ENCODE peak calls at places on chromosome 17, in five cellular contexts. One of them, this sample, is unnamed. For H3K4me1, the result is how much of the 10 kb centered on the place peaks cover.

GRCh38 chr17:82236142-82236971 is 7.5 kb downstream of the SLC16A3 start:
- DNase-seq in GM23338: peak
- DNase-seq in upper lobe of right lung: peak
- DNase-seq in tibial artery: peak
- DNase-seq in MM.1S: peak
- DNase-seq in this sample: no peak

GRCh38 chr17:76081295-76082210 is 2.6 kb downstream of the ZACN start:
- DNase-seq in GM23338: peak
- DNase-seq in MM.1S: no peak
- DNase-seq in upper lobe of right lung: peak
- DNase-seq in tibial artery: no peak
- DNase-seq in this sample: no peak

GRCh38 chr17:79627766-79628690 is 17.2 kb upstream of the RBFOX3 start:
- DNase-seq in GM23338: no peak
- DNase-seq in MM.1S: no peak
- DNase-seq in upper lobe of right lung: peak
- DNase-seq in tibial artery: peak
- DNase-seq in this sample: peak

GRCh38 chr17:28763804-28764266 is 20.0 kb downstream of the TRAF4 start:
- DNase-seq in upper lobe of right lung: no peak
- DNase-seq in GM23338: peak
- DNase-seq in tibial artery: peak
- DNase-seq in MM.1S: peak
- DNase-seq in this sample: no peak

GRCh38 chr17:5640726-5641125 is 56.4 kb upstream of the NLRP1 start:
- DNase-seq in upper lobe of right lung: no peak
- DNase-seq in MM.1S: no peak
- DNase-seq in tibial artery: no peak
- DNase-seq in GM23338: no peak
- DNase-seq in this sample: no peak

GRCh38 chr17:11506635-11507034 is 91.6 kb upstream of the DNAH9 start:
- DNase-seq in GM23338: peak
- DNase-seq in tibial artery: no peak
- DNase-seq in upper lobe of right lung: no peak
- DNase-seq in MM.1S: peak
- DNase-seq in this sample: no peak

GRCh38 chr17:57284984-57285646 is 28.8 kb downstream of the MSI2 start:
- DNase-seq in MM.1S: peak
- DNase-seq in tibial artery: no peak
- DNase-seq in upper lobe of right lung: no peak
- DNase-seq in GM23338: peak
- DNase-seq in this sample: no peak

GRCh38 chr17:692116-692515 is 22.5 kb downstream of the VPS53 start:
- DNase-seq in MM.1S: no peak
- DNase-seq in GM23338: no peak
- DNase-seq in tibial artery: no peak
- DNase-seq in upper lobe of right lung: no peak
- DNase-seq in this sample: no peak

GRCh38 chr17:38418693-38419507 is 9.4 kb upstream of the ARHGAP23 start:
- DNase-seq in GM23338: peak
- DNase-seq in tibial artery: no peak
- DNase-seq in MM.1S: no peak
- DNase-seq in upper lobe of right lung: no peak
- DNase-seq in this sample: no peak

GRCh38 chr17:59387351-59388069 is 56.1 kb downstream of the YPEL2 start:
- DNase-seq in GM23338: no peak
- DNase-seq in upper lobe of right lung: no peak
- DNase-seq in tibial artery: no peak
- DNase-seq in MM.1S: no peak
- DNase-seq in this sample: no peak

GRCh38 chr17:74907012-74907411 is 13.6 kb upstream of the FADS6 start:
- DNase-seq in GM23338: no peak
- DNase-seq in upper lobe of right lung: no peak
- DNase-seq in MM.1S: no peak
- DNase-seq in tibial artery: no peak
- DNase-seq in this sample: no peak

GRCh38 chr17:72118588-72119279 is 2.1 kb upstream of the SOX9 start:
- DNase-seq in tibial artery: peak
- DNase-seq in GM23338: peak
- DNase-seq in upper lobe of right lung: no peak
- DNase-seq in MM.1S: peak
- DNase-seq in this sample: no peak

GRCh38 chr17:56676807-56677206 is 83.3 kb downstream of the NOG start:
- DNase-seq in GM23338: no peak
- DNase-seq in MM.1S: no peak
- DNase-seq in tibial artery: no peak
- DNase-seq in upper lobe of right lung: no peak
- DNase-seq in this sample: no peak

GRCh38 chr17:33127706-33128105 is 136.1 kb downstream of the SPACA3 start:
- DNase-seq in MM.1S: no peak
- DNase-seq in GM23338: no peak
- DNase-seq in upper lobe of right lung: no peak
- DNase-seq in tibial artery: no peak
- DNase-seq in this sample: no peak

GRCh38 chr17:48025904-48026502 is 11.6 kb downstream of the COPZ2 start:
- DNase-seq in tibial artery: peak
- DNase-seq in GM23338: peak
- DNase-seq in MM.1S: no peak
- DNase-seq in upper lobe of right lung: no peak
- DNase-seq in this sample: peak

GRCh38 chr17:67335245-67335835 is 31.0 kb downstream of the PSMD12 start:
- DNase-seq in upper lobe of right lung: no peak
- DNase-seq in GM23338: no peak
- DNase-seq in tibial artery: no peak
- DNase-seq in MM.1S: no peak
- DNase-seq in this sample: no peak
- TF ChIP-seq CTCF in upper lobe of right lung: no peak
- TF ChIP-seq CTCF in GM23338: no peak
- TF ChIP-seq CTCF in tibial artery: no peak
- TF ChIP-seq CTCF in MM.1S: no peak
- TF ChIP-seq CTCF in this sample: no peak

GRCh38 chr17:65055708-65056638 is 567 bp downstream of the GNA13 start:
- DNase-seq in upper lobe of right lung: peak
- DNase-seq in MM.1S: peak
- DNase-seq in tibial artery: peak
- DNase-seq in GM23338: peak
- DNase-seq in this sample: peak

GRCh38 chr17:65054602-65055001 is 1.9 kb downstream of the GNA13 start:
- DNase-seq in tibial artery: no peak
- DNase-seq in MM.1S: no peak
- DNase-seq in upper lobe of right lung: no peak
- DNase-seq in GM23338: no peak
- DNase-seq in this sample: no peak

GRCh38 chr17:65057520-65058075 is 1.1 kb upstream of the GNA13 start:
- DNase-seq in tibial artery: no peak
- DNase-seq in MM.1S: no peak
- DNase-seq in upper lobe of right lung: no peak
- DNase-seq in GM23338: no peak
- DNase-seq in this sample: peak

GRCh38 chr17:65053354-65053881 is 3.1 kb downstream of the GNA13 start:
- DNase-seq in tibial artery: no peak
- DNase-seq in MM.1S: no peak
- DNase-seq in upper lobe of right lung: no peak
- DNase-seq in GM23338: no peak
- DNase-seq in this sample: no peak

GRCh38 chr17:65055280-65055707 is 1.2 kb downstream of the GNA13 start:
- DNase-seq in GM23338: no peak
- DNase-seq in tibial artery: no peak
- DNase-seq in upper lobe of right lung: no peak
- DNase-seq in MM.1S: peak
- DNase-seq in this sample: no peak
- H3K27ac ChIP-seq in GM23338: no peak
- H3K27ac ChIP-seq in tibial artery: peak
- H3K27ac ChIP-seq in upper lobe of right lung: peak
- H3K27ac ChIP-seq in MM.1S: peak
- H3K27ac ChIP-seq in this sample: peak

DNA sequence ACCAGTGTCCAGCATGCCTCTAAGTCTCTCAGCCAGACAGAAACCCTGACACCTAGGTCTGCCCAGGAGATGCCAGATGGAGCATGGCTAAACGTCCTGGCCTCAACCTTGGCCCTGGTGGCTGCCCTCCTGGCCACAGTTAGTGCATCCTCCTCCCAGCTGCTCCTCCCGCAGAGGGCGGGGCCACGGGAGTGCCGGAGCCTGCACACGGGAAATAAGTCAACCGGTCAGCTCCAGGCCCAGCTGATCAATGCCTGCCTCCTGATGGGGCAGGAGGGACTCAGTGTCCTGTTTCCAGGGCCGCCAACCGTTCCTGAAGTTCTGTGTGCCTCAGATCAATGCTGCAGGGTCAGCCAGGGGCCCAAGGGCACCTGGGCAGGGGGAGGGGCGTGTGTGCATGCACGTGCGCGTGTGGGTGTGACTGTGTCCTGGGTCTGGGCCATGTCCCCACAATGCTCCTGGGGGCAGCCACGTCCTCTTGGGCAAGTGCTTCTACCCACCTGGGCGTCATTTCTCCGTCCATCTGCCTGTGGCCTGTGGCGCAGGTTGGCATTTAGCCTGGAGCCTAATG is 4.6 kb upstream of the KCNJ12 start:
- DNase-seq in upper lobe of right lung: no peak
- DNase-seq in MM.1S: no peak
- DNase-seq in tibial artery: no peak
- DNase-seq in GM23338: no peak
- DNase-seq in this sample: no peak
- H3K4me1 ChIP-seq in upper lobe of right lung: under half
- H3K4me1 ChIP-seq in MM.1S: under half
- H3K4me1 ChIP-seq in tibial artery: under half
- H3K4me1 ChIP-seq in GM23338: under half
- H3K4me1 ChIP-seq in this sample: under half

GRCh38 chr17:40436631-40437030 is 6.6 kb upstream of the IGFBP4 start:
- DNase-seq in GM23338: no peak
- DNase-seq in tibial artery: peak
- DNase-seq in MM.1S: no peak
- DNase-seq in upper lobe of right lung: no peak
- DNase-seq in this sample: no peak

GRCh38 chr17:40432864-40433528 is 10.3 kb upstream of the IGFBP4 start:
- DNase-seq in tibial artery: peak
- DNase-seq in GM23338: no peak
- DNase-seq in MM.1S: no peak
- DNase-seq in upper lobe of right lung: peak
- DNase-seq in this sample: peak

GRCh38 chr17:40430272-40431230 is 12.7 kb upstream of the IGFBP4 start:
- DNase-seq in MM.1S: no peak
- DNase-seq in upper lobe of right lung: peak
- DNase-seq in GM23338: no peak
- DNase-seq in tibial artery: peak
- DNase-seq in this sample: no peak

GRCh38 chr17:40431231-40431602 is 12.0 kb upstream of the IGFBP4 start:
- DNase-seq in MM.1S: no peak
- DNase-seq in tibial artery: peak
- DNase-seq in GM23338: no peak
- DNase-seq in upper lobe of right lung: peak
- DNase-seq in this sample: no peak

DNA sequence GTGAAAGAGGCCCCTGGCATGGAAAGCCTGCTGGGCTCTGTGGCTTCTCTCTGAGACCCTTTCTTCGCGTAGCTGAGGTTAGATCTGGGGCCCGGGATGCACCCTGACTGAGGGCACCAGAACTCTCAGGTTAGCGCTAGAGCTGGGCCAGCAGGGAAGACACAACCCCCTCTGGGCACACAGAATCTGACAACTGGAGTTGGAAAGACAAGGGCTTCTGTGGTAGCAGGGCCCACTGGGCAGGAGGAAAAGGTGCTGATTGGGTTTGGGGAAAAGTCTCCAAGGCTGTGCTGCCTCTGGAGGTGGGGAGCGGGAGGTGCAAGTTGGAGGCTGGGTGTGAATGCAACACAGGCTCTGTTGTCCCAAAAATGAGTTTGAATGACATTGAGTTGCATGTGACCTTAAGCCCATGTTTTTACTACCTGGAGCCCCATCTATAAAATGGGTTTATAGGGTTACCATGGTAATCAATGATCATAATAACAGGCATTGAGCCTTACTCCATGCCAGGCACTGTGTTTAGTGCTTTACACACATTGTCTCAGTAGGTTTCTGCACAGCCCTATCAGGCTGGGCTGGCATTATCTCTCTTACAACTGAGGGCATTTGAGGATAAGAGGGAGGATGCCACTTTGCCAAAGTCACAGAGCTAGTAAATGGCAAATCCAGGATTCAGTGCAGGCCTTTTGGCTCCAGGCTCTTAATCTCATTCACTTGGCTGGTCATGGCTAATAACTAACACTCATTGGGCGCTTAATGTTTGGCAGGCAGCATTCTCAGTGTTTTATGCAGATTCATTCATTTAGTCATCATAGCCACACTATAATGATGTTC is 9.5 kb upstream of the IGFBP4 start:
- DNase-seq in upper lobe of right lung: peak
- DNase-seq in GM23338: peak
- DNase-seq in tibial artery: peak
- DNase-seq in MM.1S: no peak
- DNase-seq in this sample: no peak
- TF ChIP-seq CTCF in upper lobe of right lung: peak
- TF ChIP-seq CTCF in GM23338: peak
- TF ChIP-seq CTCF in tibial artery: peak
- TF ChIP-seq CTCF in MM.1S: peak
- TF ChIP-seq CTCF in this sample: peak

GRCh38 chr17:3533752-3534151 is 23.9 kb downstream of the TRPV3 start:
- DNase-seq in upper lobe of right lung: no peak
- DNase-seq in tibial artery: no peak
- DNase-seq in GM23338: no peak
- DNase-seq in MM.1S: no peak
- DNase-seq in this sample: no peak

GRCh38 chr17:3531266-3532101 is 26.1 kb downstream of the TRPV3 start:
- DNase-seq in GM23338: no peak
- DNase-seq in tibial artery: peak
- DNase-seq in MM.1S: no peak
- DNase-seq in upper lobe of right lung: peak
- DNase-seq in this sample: no peak

GRCh38 chr17:3529817-3530741 is 27.5 kb downstream of the TRPV3 start:
- DNase-seq in MM.1S: no peak
- DNase-seq in tibial artery: peak
- DNase-seq in upper lobe of right lung: peak
- DNase-seq in GM23338: peak
- DNase-seq in this sample: no peak

GRCh38 chr17:3532859-3533142 is 24.8 kb downstream of the TRPV3 start:
- DNase-seq in upper lobe of right lung: peak
- DNase-seq in tibial artery: peak
- DNase-seq in MM.1S: no peak
- DNase-seq in GM23338: no peak
- DNase-seq in this sample: no peak

GRCh38 chr17:3532106-3532858 is 25.3 kb downstream of the TRPV3 start:
- DNase-seq in upper lobe of right lung: peak
- DNase-seq in MM.1S: no peak
- DNase-seq in GM23338: no peak
- DNase-seq in tibial artery: peak
- DNase-seq in this sample: no peak
- H3K27ac ChIP-seq in upper lobe of right lung: no peak
- H3K27ac ChIP-seq in MM.1S: no peak
- H3K27ac ChIP-seq in GM23338: no peak
- H3K27ac ChIP-seq in tibial artery: no peak
- H3K27ac ChIP-seq in this sample: no peak

This sample was measured in ascending aorta.